ENCODE peak calls at places on chromosome 14, in five cellular contexts. One of them, this sample, is unnamed.

GRCh38 chr14:51445001-51445390 is 204.9 kb downstream of the TMX1 start:
- DNase-seq in HCT116: no peak
- DNase-seq in GM23248: no peak
- DNase-seq in OCI-LY7: no peak
- DNase-seq in neural progenitor cell: no peak
- DNase-seq in this sample: no peak

GRCh38 chr14:68549966-68550705 is 242.7 kb downstream of the ZFP36L1 start:
- DNase-seq in OCI-LY7: no peak
- DNase-seq in neural progenitor cell: no peak
- DNase-seq in GM23248: no peak
- DNase-seq in HCT116: no peak
- DNase-seq in this sample: no peak

GRCh38 chr14:22814945-22815713 is at the start of gene SLC7A7:
- DNase-seq in HCT116: no peak
- DNase-seq in GM23248: no peak
- DNase-seq in OCI-LY7: peak
- DNase-seq in neural progenitor cell: no peak
- DNase-seq in this sample: peak

GRCh38 chr14:103908580-103908979 is 19.7 kb upstream of the TDRD9 start:
- DNase-seq in GM23248: no peak
- DNase-seq in HCT116: no peak
- DNase-seq in neural progenitor cell: no peak
- DNase-seq in OCI-LY7: no peak
- DNase-seq in this sample: no peak

GRCh38 chr14:91231446-91231845 is 13.1 kb downstream of the GPR68 start:
- DNase-seq in GM23248: peak
- DNase-seq in HCT116: no peak
- DNase-seq in neural progenitor cell: no peak
- DNase-seq in OCI-LY7: no peak
- DNase-seq in this sample: no peak

GRCh38 chr14:54025661-54026060 is 69.0 kb upstream of the BMP4 start:
- DNase-seq in neural progenitor cell: no peak
- DNase-seq in OCI-LY7: peak
- DNase-seq in GM23248: peak
- DNase-seq in HCT116: peak
- DNase-seq in this sample: no peak

GRCh38 chr14:92785601-92786426 is 8.3 kb upstream of the GOLGA5 start:
- DNase-seq in OCI-LY7: no peak
- DNase-seq in HCT116: no peak
- DNase-seq in neural progenitor cell: no peak
- DNase-seq in GM23248: peak
- DNase-seq in this sample: no peak

GRCh38 chr14:53542692-53543091 is 389.6 kb upstream of the DDHD1 start:
- DNase-seq in OCI-LY7: no peak
- DNase-seq in GM23248: no peak
- DNase-seq in HCT116: no peak
- DNase-seq in neural progenitor cell: no peak
- DNase-seq in this sample: no peak

GRCh38 chr14:95313707-95314106 is 6.0 kb downstream of the CLMN start:
- DNase-seq in HCT116: no peak
- DNase-seq in OCI-LY7: no peak
- DNase-seq in GM23248: peak
- DNase-seq in neural progenitor cell: no peak
- DNase-seq in this sample: no peak

GRCh38 chr14:92625213-92625612 is 111.6 kb downstream of the RIN3 start:
- DNase-seq in GM23248: peak
- DNase-seq in OCI-LY7: no peak
- DNase-seq in HCT116: peak
- DNase-seq in neural progenitor cell: no peak
- DNase-seq in this sample: no peak

GRCh38 chr14:31336646-31337045 is 83.7 kb downstream of the HEATR5A start:
- DNase-seq in HCT116: no peak
- DNase-seq in neural progenitor cell: peak
- DNase-seq in GM23248: peak
- DNase-seq in OCI-LY7: no peak
- DNase-seq in this sample: no peak

GRCh38 chr14:82689948-82690347 is 1156.3 kb upstream of the SEL1L start:
- DNase-seq in HCT116: no peak
- DNase-seq in GM23248: no peak
- DNase-seq in OCI-LY7: no peak
- DNase-seq in neural progenitor cell: no peak
- DNase-seq in this sample: no peak

GRCh38 chr14:100156776-100157175 is 2.7 kb downstream of the DEGS2 start:
- DNase-seq in neural progenitor cell: no peak
- DNase-seq in OCI-LY7: no peak
- DNase-seq in HCT116: no peak
- DNase-seq in GM23248: no peak
- DNase-seq in this sample: no peak

GRCh38 chr14:100158566-100159106 is 809 bp downstream of the DEGS2 start:
- DNase-seq in GM23248: no peak
- DNase-seq in HCT116: no peak
- DNase-seq in neural progenitor cell: peak
- DNase-seq in OCI-LY7: peak
- DNase-seq in this sample: no peak

GRCh38 chr14:100159865-100160533 is 554 bp upstream of the DEGS2 start:
- DNase-seq in OCI-LY7: no peak
- DNase-seq in GM23248: no peak
- DNase-seq in neural progenitor cell: peak
- DNase-seq in HCT116: no peak
- DNase-seq in this sample: no peak

GRCh38 chr14:100160534-100160916 is 1.1 kb upstream of the DEGS2 start:
- DNase-seq in neural progenitor cell: no peak
- DNase-seq in OCI-LY7: no peak
- DNase-seq in HCT116: no peak
- DNase-seq in GM23248: no peak
- DNase-seq in this sample: no peak

DNA sequence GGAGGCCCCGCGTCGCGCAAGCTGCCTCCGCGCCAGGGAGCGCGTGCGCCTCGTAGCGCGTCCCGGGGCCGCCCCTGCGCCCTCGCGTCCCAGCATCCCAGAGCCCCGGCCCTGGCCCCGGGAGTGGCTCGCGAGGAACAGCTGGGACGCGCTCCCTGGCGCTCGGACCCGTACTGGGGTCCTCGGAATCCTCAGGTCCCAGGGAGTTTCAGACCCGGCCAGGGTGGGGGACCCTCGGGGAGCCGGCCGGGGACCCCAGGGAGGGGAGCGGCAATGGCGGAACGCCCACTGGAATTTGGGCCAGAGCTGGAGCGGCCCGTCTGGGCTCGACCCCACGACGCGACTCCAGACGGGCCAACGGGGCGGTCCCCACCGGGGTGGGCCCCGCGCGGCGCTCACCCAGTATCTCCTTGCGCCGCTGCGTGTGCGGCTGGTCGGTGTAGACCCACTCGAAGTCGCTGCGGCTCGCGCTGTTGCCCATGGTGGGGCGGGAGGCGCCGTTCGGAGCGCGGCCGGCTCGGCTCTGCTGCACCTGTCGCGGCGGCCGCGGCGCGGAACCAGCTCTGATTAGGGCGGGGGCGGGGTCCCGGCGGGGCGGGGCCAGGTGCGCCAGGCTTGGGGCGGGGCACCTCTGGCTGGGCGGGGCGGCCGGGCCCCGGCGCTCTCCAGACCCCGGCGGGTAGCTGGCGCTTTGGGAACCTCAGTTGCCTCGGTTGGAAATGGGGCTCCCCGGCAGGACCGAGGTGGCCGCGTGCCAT is at the start of gene DEGS2:
- DNase-seq in GM23248: peak
- DNase-seq in neural progenitor cell: peak
- DNase-seq in OCI-LY7: peak
- DNase-seq in HCT116: no peak
- DNase-seq in this sample: peak
- TF ChIP-seq EZH2phosphoT487 in GM23248: no peak
- TF ChIP-seq EZH2phosphoT487 in neural progenitor cell: peak
- TF ChIP-seq EZH2phosphoT487 in OCI-LY7: no peak
- TF ChIP-seq EZH2phosphoT487 in HCT116: no peak
- TF ChIP-seq EZH2phosphoT487 in this sample: no peak

DNA sequence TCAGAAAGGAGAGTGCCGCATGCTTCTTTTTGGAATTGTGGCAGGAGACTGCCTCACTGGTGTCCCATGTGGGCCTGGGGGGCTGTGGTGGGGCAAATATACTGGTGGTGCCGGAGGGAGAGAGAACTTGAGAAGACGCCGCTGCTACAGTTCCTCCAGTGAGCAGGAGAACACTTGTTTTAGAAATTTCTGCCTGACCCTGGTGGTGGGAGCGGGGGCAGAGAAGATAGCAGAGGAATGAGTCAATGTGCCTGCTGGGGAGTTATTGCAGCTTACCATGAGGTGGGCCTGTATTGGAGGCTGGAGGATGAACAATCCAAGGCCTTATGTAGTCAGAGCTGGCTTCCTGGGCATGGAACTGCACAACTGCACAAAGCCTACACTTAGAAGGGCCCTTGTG is 211.8 kb downstream of the SNAPC1 start:
- DNase-seq in GM23248: peak
- DNase-seq in neural progenitor cell: no peak
- DNase-seq in HCT116: no peak
- DNase-seq in OCI-LY7: no peak
- DNase-seq in this sample: no peak
- TF ChIP-seq EZH2phosphoT487 in GM23248: no peak
- TF ChIP-seq EZH2phosphoT487 in neural progenitor cell: no peak
- TF ChIP-seq EZH2phosphoT487 in HCT116: no peak
- TF ChIP-seq EZH2phosphoT487 in OCI-LY7: no peak
- TF ChIP-seq EZH2phosphoT487 in this sample: no peak

DNA sequence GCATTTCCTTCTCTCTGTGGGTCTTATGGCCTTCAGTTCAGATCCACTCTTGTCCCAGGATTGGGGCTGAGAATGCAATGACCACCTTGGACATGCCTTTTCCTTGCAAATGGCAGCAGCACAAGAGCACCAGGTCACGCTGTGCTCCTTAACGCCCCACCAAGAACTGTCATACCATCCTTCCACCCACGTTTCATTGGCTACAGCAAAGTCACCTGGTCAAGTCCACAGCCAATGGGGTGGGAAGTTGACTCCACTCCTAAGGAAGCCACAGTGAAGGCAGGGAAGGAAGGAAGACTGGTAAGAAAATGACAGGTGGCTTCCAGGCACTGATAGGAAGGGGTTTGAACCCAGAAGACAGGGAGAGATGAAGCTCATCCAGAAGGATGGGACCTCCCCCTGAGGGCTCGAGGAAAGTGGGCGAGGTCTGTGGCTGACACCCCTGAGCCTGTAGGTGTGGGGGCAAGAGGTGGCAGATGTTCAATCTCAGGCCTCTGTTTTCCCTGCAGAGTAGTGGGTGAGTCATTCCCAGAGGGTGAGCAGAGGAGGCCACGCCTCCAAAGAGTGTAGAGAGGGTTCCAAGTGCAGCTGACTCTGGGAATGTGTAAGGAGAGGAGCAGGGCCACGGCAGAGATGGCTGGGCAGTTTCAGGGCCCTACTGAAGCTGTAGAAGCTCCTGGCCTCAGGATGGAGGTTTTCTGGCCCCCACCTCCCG is 113.5 kb upstream of the VRK1 start:
- DNase-seq in OCI-LY7: no peak
- DNase-seq in HCT116: no peak
- DNase-seq in neural progenitor cell: no peak
- DNase-seq in GM23248: peak
- DNase-seq in this sample: no peak
- TF ChIP-seq EZH2phosphoT487 in OCI-LY7: no peak
- TF ChIP-seq EZH2phosphoT487 in HCT116: no peak
- TF ChIP-seq EZH2phosphoT487 in neural progenitor cell: no peak
- TF ChIP-seq EZH2phosphoT487 in GM23248: no peak
- TF ChIP-seq EZH2phosphoT487 in this sample: no peak

GRCh38 chr14:65255029-65255545 is 152.8 kb upstream of the MAX start:
- DNase-seq in HCT116: peak
- DNase-seq in OCI-LY7: no peak
- DNase-seq in neural progenitor cell: no peak
- DNase-seq in GM23248: peak
- DNase-seq in this sample: no peak
- TF ChIP-seq EZH2phosphoT487 in HCT116: no peak
- TF ChIP-seq EZH2phosphoT487 in OCI-LY7: no peak
- TF ChIP-seq EZH2phosphoT487 in neural progenitor cell: no peak
- TF ChIP-seq EZH2phosphoT487 in GM23248: no peak
- TF ChIP-seq EZH2phosphoT487 in this sample: no peak

GRCh38 chr14:105084741-105085571 is 19.7 kb upstream of the GPR132 start:
- DNase-seq in HCT116: no peak
- DNase-seq in GM23248: no peak
- DNase-seq in neural progenitor cell: no peak
- DNase-seq in OCI-LY7: no peak
- DNase-seq in this sample: no peak
- TF ChIP-seq EZH2phosphoT487 in HCT116: no peak
- TF ChIP-seq EZH2phosphoT487 in GM23248: no peak
- TF ChIP-seq EZH2phosphoT487 in neural progenitor cell: no peak
- TF ChIP-seq EZH2phosphoT487 in OCI-LY7: no peak
- TF ChIP-seq EZH2phosphoT487 in this sample: no peak

DNA sequence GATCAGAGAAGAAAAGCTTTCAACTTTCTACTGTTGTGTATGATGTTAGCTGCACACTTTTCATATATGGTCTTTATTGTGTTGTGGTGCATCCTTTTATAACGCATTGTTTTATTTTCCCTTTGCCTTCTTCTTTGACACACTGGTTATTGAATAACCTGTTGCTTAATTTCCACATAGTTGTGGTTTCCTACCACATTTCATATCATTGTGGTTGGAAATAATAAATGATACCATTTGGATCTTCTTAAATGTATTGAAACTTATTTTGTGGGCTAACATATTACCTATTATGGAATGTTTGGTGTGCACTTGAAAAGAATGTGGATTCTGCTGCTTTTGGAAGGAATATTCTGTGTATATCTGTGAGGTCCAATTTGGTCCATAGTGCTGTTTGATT is 64.9 kb downstream of the GPHN start:
- DNase-seq in neural progenitor cell: no peak
- DNase-seq in HCT116: no peak
- DNase-seq in GM23248: no peak
- DNase-seq in OCI-LY7: no peak
- DNase-seq in this sample: no peak
- TF ChIP-seq EZH2phosphoT487 in neural progenitor cell: no peak
- TF ChIP-seq EZH2phosphoT487 in HCT116: no peak
- TF ChIP-seq EZH2phosphoT487 in GM23248: no peak
- TF ChIP-seq EZH2phosphoT487 in OCI-LY7: no peak
- TF ChIP-seq EZH2phosphoT487 in this sample: no peak

GRCh38 chr14:72907327-72907826 is 13.5 kb upstream of the DPF3 start:
- DNase-seq in HCT116: no peak
- DNase-seq in OCI-LY7: no peak
- DNase-seq in GM23248: no peak
- DNase-seq in neural progenitor cell: no peak
- DNase-seq in this sample: no peak
- TF ChIP-seq EZH2phosphoT487 in HCT116: no peak
- TF ChIP-seq EZH2phosphoT487 in OCI-LY7: no peak
- TF ChIP-seq EZH2phosphoT487 in GM23248: no peak
- TF ChIP-seq EZH2phosphoT487 in neural progenitor cell: no peak
- TF ChIP-seq EZH2phosphoT487 in this sample: no peak